ENCODE peak calls at places on chromosomes 2 and 18, in ten cellular contexts. P is pons, K is mammary epithelial cell, D is astrocyte of the cerebellum, E is kidney tubule cell, J is retina, M is NCI-H2029 treated with DMSO at 0.1 percent for 48 hours, I is SK-MEL-5, S is esophagus muscularis mucosa, H is NCI-H345. V is an unnamed sample.

GRCh38 chr2:187996630-187997029 is 295.0 kb upstream of the GULP1 start:
- DNase-seq in P (no peak), K (no peak), D (no peak), E (no peak), J (no peak), M (no peak), I (no peak), S (no peak), H (no peak), V (no peak)

GRCh38 chr2:151823651-151824050 is 4.6 kb downstream of the ARL5A start:
- DNase-seq in P (no peak), K (no peak), D (no peak), E (no peak), J (no peak), M (no peak), I (no peak), S (no peak), H (no peak), V (peak; percentile 10)

GRCh38 chr2:81324046-81324445 is 1019.5 kb upstream of the LRRTM1 start:
- DNase-seq in P (no peak), K (no peak), D (no peak), E (peak; percentile 66), J (no peak), M (peak; percentile 20), I (peak; percentile 85), S (no peak), H (no peak), V (no peak)

GRCh38 chr2:79824086-79824786 is 311.4 kb downstream of the CTNNA2 start:
- DNase-seq in P (no peak), K (no peak), D (no peak), E (no peak), J (no peak), M (no peak), I (no peak), S (no peak), H (no peak), V (no peak)

GRCh38 chr18:59246796-59247195 is 26.5 kb downstream of the RAX start:
- DNase-seq in P (no peak), K (no peak), D (no peak), E (no peak), J (no peak), M (no peak), I (no peak), S (no peak), H (no peak), V (no peak)

GRCh38 chr2:231300020-231300721 is 95.3 kb upstream of the B3GNT7 start:
- DNase-seq in P (no peak), K (no peak), D (no peak), E (peak; percentile 88), J (no peak), M (peak; percentile 25), I (no peak), S (peak; percentile 68), H (no peak), V (no peak)

GRCh38 chr18:79200546-79201268 is 131.5 kb downstream of the ATP9B start:
- DNase-seq in P (peak; percentile 47), K (peak; percentile 18), D (no peak), E (peak; percentile 74), J (peak; percentile 34), M (no peak), I (no peak), S (peak; percentile 100), H (peak; percentile 14), V (peak; percentile 42)

GRCh38 chr18:61965306-61965705 is 72.5 kb upstream of the RNF152 start:
- DNase-seq in P (no peak), K (no peak), D (no peak), E (no peak), J (no peak), M (no peak), I (no peak), S (peak; percentile 55), H (no peak), V (no peak)

GRCh38 chr2:74577448-74577847 is 22.9 kb downstream of the DOK1 start:
- DNase-seq in P (peak; percentile 42), K (no peak), D (no peak), E (no peak), J (no peak), M (no peak), I (peak; percentile 25), S (no peak), H (no peak), V (no peak)

GRCh38 chr18:75003089-75003488 is 205.8 kb downstream of the PTGR3 start:
- DNase-seq in P (peak; percentile 48), K (no peak), D (no peak), E (no peak), J (no peak), M (no peak), I (no peak), S (no peak), H (no peak), V (no peak)

GRCh38 chr18:25736516-25736915 is 353.9 kb downstream of the SS18 start:
- DNase-seq in P (no peak), K (peak; percentile 76), D (peak; percentile 53), E (no peak), J (no peak), M (no peak), I (no peak), S (no peak), H (no peak), V (no peak)

GRCh38 chr2:60215295-60215990 is 338.0 kb downstream of the BCL11A start:
- DNase-seq in P (no peak), K (no peak), D (no peak), E (no peak), J (peak; percentile 85), M (no peak), I (no peak), S (no peak), H (peak; percentile 17), V (no peak)

GRCh38 chr18:45320724-45321123 is 294.6 kb upstream of the SLC14A2 start:
- DNase-seq in P (no peak), K (no peak), D (no peak), E (no peak), J (no peak), M (no peak), I (no peak), S (no peak), H (no peak), V (no peak)

GRCh38 chr2:202122975-202123765 is 50.1 kb downstream of the KIAA2012 start:
- DNase-seq in P (no peak), K (no peak), D (no peak), E (no peak), J (peak; percentile 72), M (no peak), I (no peak), S (no peak), H (no peak), V (no peak)

GRCh38 chr2:230312638-230313037 is 14.4 kb upstream of the SP140L start:
- DNase-seq in P (no peak), K (no peak), D (no peak), E (peak; percentile 73), J (no peak), M (no peak), I (no peak), S (no peak), H (no peak), V (no peak)

GRCh38 chr2:184692137-184692734 is 93.9 kb downstream of the ZNF804A start:
- DNase-seq in P (peak; percentile 8), K (no peak), D (peak; percentile 39), E (no peak), J (peak; percentile 60), M (no peak), I (no peak), S (no peak), H (no peak), V (no peak)

GRCh38 chr2:240460781-240461431 is 25.4 kb downstream of the GPC1 start:
- DNase-seq in P (no peak), K (no peak), D (no peak), E (no peak), J (no peak), M (no peak), I (no peak), S (no peak), H (no peak), V (no peak)

GRCh38 chr2:190407662-190408537 is at the start of gene MFSD6:
- DNase-seq in P (no peak), K (peak; percentile 53), D (no peak), E (peak; percentile 53), J (peak; percentile 63), M (no peak), I (peak; percentile 7), S (no peak), H (peak; percentile 60), V (peak; percentile 61)

GRCh38 chr2:37389984-37390765 is 45.7 kb downstream of the QPCT start:
- DNase-seq in P (peak; percentile 32), K (peak; percentile 98), D (peak; percentile 70), E (peak; percentile 98), J (no peak), M (no peak), I (peak; percentile 70), S (peak; percentile 88), H (no peak), V (no peak)

GRCh38 chr18:80104364-80104779 is 4.7 kb upstream of the ADNP2 start:
- DNase-seq in P (no peak), K (no peak), D (no peak), E (no peak), J (no peak), M (no peak), I (no peak), S (peak; percentile 92), H (no peak), V (no peak)

GRCh38 chr2:72096181-72096580 is 51.5 kb downstream of the CYP26B1 start:
- DNase-seq in P (no peak), K (no peak), D (no peak), E (no peak), J (no peak), M (no peak), I (no peak), S (no peak), H (no peak), V (no peak)

GRCh38 chr2:175574069-175574468 is 392.6 kb upstream of the ATP5MC3 start:
- DNase-seq in P (no peak), K (no peak), D (no peak), E (no peak), J (no peak), M (no peak), I (no peak), S (no peak), H (no peak), V (no peak)

GRCh38 chr2:105751272-105751671 is 6.6 kb downstream of the NCK2 start:
- DNase-seq in P (no peak), K (no peak), D (no peak), E (no peak), J (no peak), M (no peak), I (no peak), S (no peak), H (no peak), V (no peak)

GRCh38 chr2:68645523-68645922 is 2.1 kb downstream of the PROKR1 start:
- DNase-seq in P (no peak), K (no peak), D (no peak), E (peak; percentile 17), J (no peak), M (no peak), I (no peak), S (no peak), H (no peak), V (no peak)

GRCh38 chr2:32591669-32592463 is 36.0 kb upstream of the TTC27 start:
- DNase-seq in P (no peak), K (peak; percentile 3), D (no peak), E (no peak), J (no peak), M (no peak), I (peak; percentile 20), S (no peak), H (no peak), V (no peak)

GRCh38 chr2:14424478-14425390 is 207.8 kb upstream of the LRATD1 start:
- DNase-seq in P (no peak), K (no peak), D (no peak), E (peak; percentile 21), J (no peak), M (no peak), I (no peak), S (no peak), H (no peak), V (no peak)

GRCh38 chr2:127647242-127648190 is 1.6 kb downstream of the GPR17 start:
- DNase-seq in P (no peak), K (no peak), D (no peak), E (peak; percentile 45), J (no peak), M (no peak), I (no peak), S (no peak), H (no peak), V (no peak)

GRCh38 chr2:77512521-77512920 is 9.7 kb downstream of the LRRTM4 start:
- DNase-seq in P (no peak), K (no peak), D (peak; percentile 15), E (peak; percentile 28), J (no peak), M (no peak), I (no peak), S (no peak), H (no peak), V (no peak)